ENCODE peak calls at places on chromosomes 1 and 21, in five cellular contexts. B, L, S, R and W are unnamed samples.

GRCh38 chr21:45326169-45326833 is 38.6 kb upstream of the POFUT2 start:
- DNase-seq in B (peak), L (no peak), S (no peak), R (peak), W (no peak)

GRCh38 chr1:117662667-117663066 is 56.8 kb downstream of the TENT5C start:
- DNase-seq in B (no peak), L (no peak), S (no peak), R (no peak), W (no peak)

GRCh38 chr1:84103197-84103992 is 40.7 kb upstream of the PRKACB start:
- DNase-seq in B (peak), L (no peak), S (peak), R (peak), W (peak)

GRCh38 chr1:37498872-37499617 is 15.5 kb downstream of the MEAF6 start:
- DNase-seq in B (peak), L (no peak), S (peak), R (no peak), W (no peak)

GRCh38 chr1:7629011-7629410 is 142.1 kb upstream of the VAMP3 start:
- DNase-seq in B (no peak), L (no peak), S (no peak), R (no peak), W (no peak)

GRCh38 chr1:204123376-204123775 is 28.5 kb downstream of the ETNK2 start:
- DNase-seq in B (no peak), L (no peak), S (peak), R (no peak), W (no peak)

GRCh38 chr1:233172201-233172600 is 123.3 kb downstream of the PCNX2 start:
- DNase-seq in B (peak), L (no peak), S (peak), R (no peak), W (peak)

GRCh38 chr1:185155600-185156320 is 993 bp downstream of the TRMT1L start:
- DNase-seq in B (no peak), L (peak), S (peak), R (no peak), W (peak)

GRCh38 chr21:15557925-15558324 is 171.9 kb upstream of the USP25 start:
- DNase-seq in B (no peak), L (no peak), S (no peak), R (no peak), W (no peak)

GRCh38 chr1:225824522-225824921 is 14.6 kb downstream of the EPHX1 start:
- DNase-seq in B (no peak), L (no peak), S (no peak), R (peak), W (no peak)